ENCODE peak calls at places on chromosomes 1 and 21, in six cellular contexts. K is SK-N-SH, N is IMR-90, W is GM12878, V is K562, U is HepG2. D is an unnamed sample.

GRCh38 chr1:245441699-245442098 is 286.9 kb downstream of the KIF26B start:
- DNase-seq in U (no peak), K (peak; percentile 80), N (no peak), W (no peak), V (no peak), D (no peak)

GRCh38 chr1:24920155-24920925 is 9.7 kb downstream of the RUNX3 start:
- DNase-seq in V (peak; percentile 24), U (no peak), K (no peak), W (no peak), N (peak; percentile 74), D (no peak)

GRCh38 chr1:19078503-19078902 is 122.0 kb upstream of the IFFO2 start:
- DNase-seq in W (no peak), N (no peak), K (no peak), U (no peak), V (no peak), D (no peak)

GRCh38 chr1:220367833-220368232 is 95.6 kb upstream of the RAB3GAP2 start:
- DNase-seq in K (no peak), N (no peak), V (no peak), U (no peak), W (no peak), D (no peak)

GRCh38 chr1:200042437-200043329 is 15.2 kb downstream of the NR5A2 start:
- DNase-seq in K (peak; percentile 44), U (no peak), N (no peak), V (no peak), W (no peak), D (peak; percentile 45)

GRCh38 chr21:45264919-45265515 is 22.7 kb downstream of the POFUT2 start:
- DNase-seq in N (no peak), K (no peak), W (no peak), U (no peak), V (no peak), D (no peak)

GRCh38 chr1:232532901-232533300 is 97.0 kb downstream of the SIPA1L2 start:
- DNase-seq in N (no peak), V (no peak), K (no peak), U (no peak), W (no peak), D (no peak)

GRCh38 chr1:240242601-240243144 is 151.0 kb downstream of the FMN2 start:
- DNase-seq in N (peak; percentile 80), W (no peak), K (peak; percentile 26), U (no peak), V (no peak), D (peak; percentile 22)

GRCh38 chr1:66334311-66334710 is 199.6 kb upstream of the SGIP1 start:
- DNase-seq in U (no peak), N (no peak), W (no peak), V (no peak), K (no peak), D (no peak)

GRCh38 chr1:228490120-228491078 is 3.2 kb downstream of the RNF187 start:
- DNase-seq in K (no peak), U (no peak), N (peak; percentile 53), W (no peak), V (peak; percentile 64), D (no peak)

GRCh38 chr1:202145325-202146140 is 996 bp upstream of the ARL8A start:
- DNase-seq in W (no peak), K (no peak), N (no peak), V (peak; percentile 39), U (no peak), D (no peak)

GRCh38 chr1:110626890-110627289 is 20.7 kb upstream of the KCNA2 start:
- DNase-seq in K (no peak), V (no peak), N (no peak), U (no peak), W (no peak), D (no peak)

GRCh38 chr1:187294421-187295201 is 465.9 kb downstream of the PLA2G4A start:
- DNase-seq in W (no peak), V (no peak), N (no peak), K (no peak), U (no peak), D (no peak)

GRCh38 chr1:202084791-202085681 is 37.7 kb upstream of the GPR37L1 start:
- DNase-seq in K (no peak), V (no peak), U (peak; percentile 99), W (no peak), N (no peak), D (peak; percentile 70)

GRCh38 chr1:175193339-175193950 is 869 bp upstream of the KIAA0040 start:
- DNase-seq in K (peak; percentile 24), V (no peak), N (no peak), U (no peak), W (no peak), D (no peak)

GRCh38 chr1:236144446-236145150 is 2.3 kb downstream of the GPR137B start:
- DNase-seq in V (no peak), U (no peak), K (peak; percentile 52), N (peak; percentile 4), W (no peak), D (no peak)

GRCh38 chr1:227913969-227914791 is 33.6 kb downstream of the WNT9A start:
- DNase-seq in U (no peak), V (no peak), N (no peak), W (no peak), K (no peak), D (no peak)

GRCh38 chr21:44714905-44715304 is 3.5 kb upstream of the TSPEAR start:
- DNase-seq in N (no peak), U (no peak), K (peak; percentile 2), W (no peak), V (no peak), D (no peak)

GRCh38 chr1:116772648-116773045 is 18.4 kb downstream of the CD2 start:
- DNase-seq in V (no peak), W (no peak), K (no peak), U (no peak), N (no peak), D (no peak)

GRCh38 chr1:234970731-234971476 is 157.7 kb downstream of the TOMM20 start:
- DNase-seq in N (peak; percentile 98), U (peak; percentile 81), W (no peak), K (peak; percentile 54), V (no peak), D (no peak)

GRCh38 chr1:14521602-14522001 is 76.9 kb upstream of the KAZN start:
- DNase-seq in U (no peak), V (no peak), W (no peak), K (no peak), N (no peak), D (no peak)

GRCh38 chr1:19616489-19616888 is 27.6 kb upstream of the NBL1 start:
- DNase-seq in N (peak; percentile 69), K (no peak), U (no peak), V (no peak), W (no peak), D (no peak)

GRCh38 chr1:164733070-164733469 is 174.1 kb downstream of the PBX1 start:
- DNase-seq in U (no peak), V (no peak), W (no peak), K (no peak), N (peak; percentile 80), D (peak; percentile 37)

GRCh38 chr1:20867847-20868246 is 80.7 kb upstream of the HP1BP3 start:
- DNase-seq in W (no peak), V (no peak), K (no peak), U (no peak), N (peak; percentile 53), D (no peak)

GRCh38 chr1:39110325-39110851 is 84.2 kb downstream of the NDUFS5 start:
- DNase-seq in W (no peak), U (no peak), V (no peak), N (peak; percentile 76), K (no peak), D (no peak)

GRCh38 chr1:3903141-3904005 is 3.3 kb upstream of the C1orf174 start:
- DNase-seq in K (no peak), N (no peak), V (no peak), U (peak; percentile 57), W (no peak), D (no peak)

GRCh38 chr1:52550447-52550846 is 2.4 kb downstream of the TUT4 start:
- DNase-seq in N (no peak), W (no peak), U (peak; percentile 83), K (no peak), V (peak; percentile 39), D (no peak)
- TF ChIP-seq SMC3 in N (no peak), W (no peak), U (no peak), K (no peak), V (no peak), D (no peak)

DNA sequence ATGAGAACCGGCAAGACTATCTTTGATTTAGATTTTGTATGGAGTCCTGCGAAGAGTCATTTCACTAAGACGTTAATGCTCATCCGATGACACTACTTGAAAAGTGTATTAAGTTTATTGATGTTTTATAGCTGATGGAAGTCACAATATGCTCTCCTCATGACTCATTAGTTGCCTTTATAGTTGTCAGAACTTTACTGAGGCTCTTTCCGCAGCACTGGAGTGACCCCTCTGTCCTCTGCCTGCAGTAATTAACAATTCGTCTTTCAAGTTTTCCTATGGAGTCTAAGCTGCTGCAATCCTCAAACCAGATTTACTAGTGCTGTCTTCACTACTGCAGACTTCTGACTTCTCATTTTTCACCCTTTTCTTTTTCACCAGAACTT is 853 bp downstream of the USP16 start:
- DNase-seq in K (no peak), N (peak; percentile 22), W (no peak), U (no peak), V (peak; percentile 52), D (no peak)
- TF ChIP-seq RFX5 in K (no peak), N (no peak), W (no peak), U (no peak), V (no peak), D (no peak)

GRCh38 chr1:198556969-198557368 is 16.5 kb upstream of the ATP6V1G3 start:
- DNase-seq in K (no peak), V (peak; percentile 53), U (no peak), N (no peak), W (peak; percentile 71), D (no peak)
- TF ChIP-seq SMC3 in K (no peak), V (no peak), U (no peak), N (no peak), W (no peak), D (no peak)

GRCh38 chr1:5896706-5897105 is 95.5 kb downstream of the NPHP4 start:
- DNase-seq in K (no peak), U (no peak), V (no peak), N (no peak), W (no peak), D (no peak)
- TF ChIP-seq RFX5 in K (no peak), U (no peak), V (no peak), N (no peak), W (no peak), D (no peak)

DNA sequence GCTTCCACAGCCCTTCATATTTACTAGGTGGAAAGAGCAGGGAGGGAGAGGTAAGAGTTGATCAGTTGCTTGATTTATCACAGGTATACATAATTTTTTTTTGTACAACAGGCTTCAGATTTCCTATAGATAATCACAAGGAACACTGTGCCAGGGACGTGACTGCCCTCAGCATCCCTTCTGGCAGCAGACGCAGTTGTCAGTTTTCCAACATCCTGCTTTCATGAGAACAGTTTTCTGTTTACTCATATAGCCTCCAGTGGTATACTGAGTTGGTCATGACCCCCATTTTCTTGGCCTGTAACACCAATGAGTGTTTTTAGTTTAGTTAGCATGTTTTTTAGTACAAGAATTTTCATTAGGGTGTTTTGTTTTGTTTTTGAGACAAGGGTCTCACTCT is 37.9 kb upstream of the PTPRF start:
- DNase-seq in V (no peak), K (no peak), W (no peak), U (no peak), N (peak; percentile 36), D (no peak)
- TF ChIP-seq SMC3 in V (no peak), K (no peak), W (no peak), U (no peak), N (no peak), D (no peak)